ENCODE peak calls at places on chromosomes 6 and 20, in seven cellular contexts. J, A, B, Z, O, Q and I are unnamed samples.

GRCh38 chr6:30890646-30891449 is 6.5 kb downstream of the DDR1 start:
- DNase-seq in J (peak), A (no peak), B (no peak), Z (no peak), O (peak), Q (no peak), I (no peak)

GRCh38 chr6:116410945-116411623 is 40.3 kb downstream of the DSE start:
- DNase-seq in J (no peak), A (peak), B (peak), Z (no peak), O (no peak), Q (no peak), I (no peak)

GRCh38 chr6:135686784-135687301 is 164.7 kb upstream of the PDE7B start:
- DNase-seq in J (no peak), A (peak), B (peak), Z (no peak), O (no peak), Q (no peak), I (no peak)

GRCh38 chr20:3046677-3047462 is 1.0 kb downstream of the MRPS26 start:
- DNase-seq in J (no peak), A (no peak), B (peak), Z (peak), O (no peak), Q (no peak), I (no peak)

GRCh38 chr20:36873498-36874189 is 2.3 kb upstream of the TLDC2 start:
- DNase-seq in J (no peak), A (no peak), B (no peak), Z (peak), O (no peak), Q (no peak), I (no peak)

GRCh38 chr6:26240981-26241770 is 123.8 kb upstream of the BTN3A2 start:
- DNase-seq in J (no peak), A (peak), B (peak), Z (peak), O (no peak), Q (no peak), I (no peak)

GRCh38 chr20:8805737-8806442 is 263.0 kb upstream of the PLCB4 start:
- DNase-seq in J (no peak), A (no peak), B (no peak), Z (no peak), O (no peak), Q (no peak), I (no peak)

GRCh38 chr20:51456511-51457280 is 85.8 kb downstream of the NFATC2 start:
- DNase-seq in J (peak), A (peak), B (peak), Z (peak), O (peak), Q (peak), I (peak)

GRCh38 chr6:18263561-18264337 is 581 bp downstream of the DEK start:
- DNase-seq in J (no peak), A (peak), B (peak), Z (peak), O (peak), Q (peak), I (peak)

GRCh38 chr20:22579711-22580697 is 4.4 kb downstream of the FOXA2 start:
- DNase-seq in J (no peak), A (no peak), B (no peak), Z (peak), O (no peak), Q (no peak), I (peak)

GRCh38 chr6:39169448-39170344 is 54.7 kb upstream of the SAYSD1 start:
- DNase-seq in J (no peak), A (no peak), B (no peak), Z (no peak), O (no peak), Q (no peak), I (no peak)

GRCh38 chr6:125639621-125640020 is 109.8 kb upstream of the HEY2 start:
- DNase-seq in J (no peak), A (no peak), B (peak), Z (no peak), O (no peak), Q (no peak), I (no peak)

GRCh38 chr20:31820228-31820627 is 1.1 kb downstream of the MYLK2 start:
- DNase-seq in J (no peak), A (no peak), B (no peak), Z (no peak), O (no peak), Q (no peak), I (no peak)

GRCh38 chr6:123276439-123277045 is 280.5 kb downstream of the CLVS2 start:
- DNase-seq in J (no peak), A (no peak), B (no peak), Z (no peak), O (no peak), Q (no peak), I (no peak)

GRCh38 chr6:32244946-32245398 is 21.1 kb upstream of the NOTCH4 start:
- DNase-seq in J (peak), A (peak), B (peak), Z (peak), O (peak), Q (peak), I (peak)

GRCh38 chr6:27161946-27162603 is 85.4 kb upstream of the PRSS16 start:
- DNase-seq in J (no peak), A (no peak), B (peak), Z (no peak), O (peak), Q (no peak), I (no peak)

GRCh38 chr20:25624500-25624939 is 706 bp upstream of the NANP start:
- DNase-seq in J (peak), A (no peak), B (no peak), Z (no peak), O (no peak), Q (no peak), I (no peak)

GRCh38 chr6:142542704-142543233 is 241.0 kb downstream of the ADGRG6 start:
- DNase-seq in J (peak), A (peak), B (peak), Z (no peak), O (no peak), Q (peak), I (no peak)

GRCh38 chr20:52224920-52225319 is 33.3 kb upstream of the ZFP64 start:
- DNase-seq in J (no peak), A (no peak), B (no peak), Z (no peak), O (no peak), Q (no peak), I (no peak)

GRCh38 chr6:133635447-133635846 is 253.5 kb upstream of the TCF21 start:
- DNase-seq in J (no peak), A (no peak), B (no peak), Z (no peak), O (no peak), Q (no peak), I (no peak)

GRCh38 chr6:137717074-137718073 is 149.7 kb upstream of the TNFAIP3 start:
- DNase-seq in J (no peak), A (no peak), B (no peak), Z (no peak), O (no peak), Q (no peak), I (no peak)

GRCh38 chr6:148323344-148323743 is 19.3 kb upstream of the SASH1 start:
- DNase-seq in J (no peak), A (peak), B (peak), Z (no peak), O (no peak), Q (no peak), I (no peak)

GRCh38 chr20:3681931-3682820 is at the start of gene ADAM33:
- DNase-seq in J (peak), A (peak), B (peak), Z (no peak), O (peak), Q (peak), I (no peak)

GRCh38 chr6:153411249-153411648 is 280.2 kb upstream of the RGS17 start:
- DNase-seq in J (no peak), A (no peak), B (no peak), Z (no peak), O (no peak), Q (no peak), I (no peak)

GRCh38 chr6:33896391-33897192 is 92.8 kb upstream of the MLN start:
- DNase-seq in J (peak), A (peak), B (peak), Z (no peak), O (no peak), Q (no peak), I (peak)

GRCh38 chr6:110090876-110091275 is 88.6 kb downstream of the WASF1 start:
- DNase-seq in J (no peak), A (no peak), B (no peak), Z (no peak), O (no peak), Q (no peak), I (no peak)

GRCh38 chr6:90131614-90132423 is 164.8 kb downstream of the BACH2 start:
- DNase-seq in J (peak), A (peak), B (peak), Z (no peak), O (no peak), Q (peak), I (no peak)

GRCh38 chr6:168201799-168202198 is 117.8 kb downstream of the DACT2 start:
- DNase-seq in J (no peak), A (no peak), B (no peak), Z (no peak), O (no peak), Q (no peak), I (no peak)

GRCh38 chr6:146955570-146955969 is 248.6 kb upstream of the STXBP5 start:
- DNase-seq in J (no peak), A (no peak), B (no peak), Z (no peak), O (no peak), Q (no peak), I (no peak)

GRCh38 chr6:15997751-15998388 is 131.0 kb upstream of the MYLIP start:
- DNase-seq in J (no peak), A (no peak), B (no peak), Z (no peak), O (no peak), Q (no peak), I (no peak)

GRCh38 chr20:58883243-58883691 is 30.8 kb downstream of the GNAS start:
- DNase-seq in J (no peak), A (no peak), B (no peak), Z (no peak), O (no peak), Q (no peak), I (no peak)

GRCh38 chr20:58880994-58881752 is 28.7 kb downstream of the GNAS start:
- DNase-seq in J (no peak), A (no peak), B (no peak), Z (no peak), O (no peak), Q (no peak), I (no peak)

GRCh38 chr20:58884966-58885365 is 32.5 kb downstream of the GNAS start:
- DNase-seq in J (no peak), A (no peak), B (no peak), Z (no peak), O (no peak), Q (no peak), I (no peak)

GRCh38 chr20:58880441-58880840 is 27.9 kb downstream of the GNAS start:
- DNase-seq in J (no peak), A (no peak), B (no peak), Z (no peak), O (no peak), Q (no peak), I (no peak)

GRCh38 chr20:58882704-58883089 is 30.2 kb downstream of the GNAS start:
- DNase-seq in J (no peak), A (no peak), B (no peak), Z (no peak), O (no peak), Q (no peak), I (no peak)
- H3K4me3 ChIP-seq in J (no peak), A (no peak), B (no peak), Z (no peak), O (no peak), Q (no peak), I (no peak)

DNA sequence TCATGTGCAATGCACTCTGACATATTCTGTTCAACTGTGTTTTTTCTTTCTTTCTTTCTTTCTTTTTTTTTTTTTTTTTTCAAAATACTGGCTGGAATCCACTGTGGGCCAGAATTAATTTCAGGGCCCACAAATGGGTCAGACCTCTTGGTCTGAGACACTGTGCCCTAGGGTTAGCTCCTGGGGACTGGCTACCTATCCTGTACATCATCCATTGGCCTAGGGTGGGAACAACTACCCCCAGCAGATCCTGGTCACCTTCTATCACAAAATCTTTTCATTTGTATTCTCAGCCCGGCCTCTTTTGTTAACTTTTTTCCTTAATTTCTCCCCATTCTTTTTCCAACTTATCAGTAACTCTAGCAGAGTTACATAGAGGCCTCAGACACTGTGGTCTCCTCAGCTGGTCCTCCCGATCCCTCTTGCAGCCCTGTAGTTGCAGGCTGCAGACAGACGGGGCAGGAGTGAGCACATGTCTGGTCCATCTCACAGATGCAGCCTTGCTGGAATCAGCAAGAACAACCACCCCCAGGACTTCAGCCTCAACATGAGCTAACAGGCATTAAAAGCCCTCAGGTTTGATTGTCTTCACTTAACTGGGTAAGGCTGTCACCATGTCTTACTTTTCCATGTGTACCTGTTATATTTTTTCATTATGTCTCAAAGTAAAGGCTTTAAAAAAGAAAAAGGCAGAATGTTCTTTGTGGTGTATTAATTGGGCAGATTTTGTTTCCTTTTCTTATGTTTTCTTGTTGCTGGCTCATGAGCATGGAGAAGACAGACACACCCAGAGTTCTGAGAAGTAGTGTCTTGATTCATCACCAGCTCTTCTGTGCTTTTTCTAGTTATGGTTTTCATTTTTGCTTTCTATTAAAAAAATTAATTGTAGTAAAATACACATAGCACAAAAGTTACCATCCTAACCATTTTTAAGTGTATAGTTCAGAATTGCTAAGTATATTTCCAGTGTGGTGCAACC is 41.2 kb downstream of the TXLNB start:
- DNase-seq in J (peak), A (peak), B (peak), Z (no peak), O (peak), Q (peak), I (peak)
- H3K4me3 ChIP-seq in J (no peak), A (no peak), B (no peak), Z (no peak), O (no peak), Q (no peak), I (no peak)

GRCh38 chr6:143678980-143679379 is 1.2 kb downstream of the PHACTR2 start:
- DNase-seq in J (no peak), A (no peak), B (no peak), Z (no peak), O (no peak), Q (no peak), I (no peak)
- H3K4me3 ChIP-seq in J (peak), A (peak), B (peak), Z (peak), O (peak), Q (peak), I (peak)

GRCh38 chr6:7391244-7391643 is 1.6 kb downstream of the RIOK1 start:
- DNase-seq in J (no peak), A (peak), B (no peak), Z (no peak), O (peak), Q (no peak), I (no peak)
- H3K4me3 ChIP-seq in J (no peak), A (peak), B (no peak), Z (peak), O (peak), Q (no peak), I (no peak)

DNA sequence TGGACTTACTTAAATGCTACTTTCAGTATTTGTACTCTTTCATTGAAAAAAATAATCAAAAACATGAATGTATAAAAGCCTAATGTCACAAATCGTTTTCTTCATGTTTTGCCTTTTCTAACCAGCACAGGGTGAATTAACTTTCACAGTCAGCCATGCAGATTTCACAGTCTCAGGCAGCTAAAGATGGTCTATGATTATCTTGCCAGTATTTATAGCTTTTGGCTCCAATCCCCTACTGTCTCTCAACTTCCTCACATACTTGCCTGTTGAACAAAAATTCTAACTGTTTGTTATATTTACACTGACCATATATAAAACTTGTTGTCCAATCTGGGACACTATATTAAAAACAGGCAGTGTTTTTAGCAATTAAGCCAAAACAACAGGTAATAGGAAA is 358.2 kb downstream of the ARHGAP18 start:
- DNase-seq in J (no peak), A (no peak), B (no peak), Z (no peak), O (no peak), Q (no peak), I (no peak)
- H3K4me3 ChIP-seq in J (no peak), A (no peak), B (no peak), Z (no peak), O (no peak), Q (no peak), I (no peak)

GRCh38 chr6:29829766-29830165 is 2.1 kb downstream of the HLA-G start:
- DNase-seq in J (no peak), A (no peak), B (no peak), Z (no peak), O (no peak), Q (no peak), I (no peak)

GRCh38 chr6:29826271-29826670 is 1.4 kb upstream of the HLA-G start:
- DNase-seq in J (no peak), A (no peak), B (no peak), Z (no peak), O (no peak), Q (no peak), I (no peak)

GRCh38 chr6:29827579-29828470 is at the start of gene HLA-G:
- DNase-seq in J (no peak), A (no peak), B (no peak), Z (no peak), O (no peak), Q (no peak), I (no peak)

GRCh38 chr6:29830409-29830808 is 2.8 kb downstream of the HLA-G start:
- DNase-seq in J (no peak), A (no peak), B (no peak), Z (no peak), O (no peak), Q (no peak), I (no peak)

GRCh38 chr6:29828471-29828797 is 809 bp downstream of the HLA-G start:
- DNase-seq in J (no peak), A (no peak), B (no peak), Z (no peak), O (no peak), Q (no peak), I (no peak)
- H3K4me3 ChIP-seq in J (no peak), A (no peak), B (peak), Z (peak), O (no peak), Q (peak), I (no peak)

DNA sequence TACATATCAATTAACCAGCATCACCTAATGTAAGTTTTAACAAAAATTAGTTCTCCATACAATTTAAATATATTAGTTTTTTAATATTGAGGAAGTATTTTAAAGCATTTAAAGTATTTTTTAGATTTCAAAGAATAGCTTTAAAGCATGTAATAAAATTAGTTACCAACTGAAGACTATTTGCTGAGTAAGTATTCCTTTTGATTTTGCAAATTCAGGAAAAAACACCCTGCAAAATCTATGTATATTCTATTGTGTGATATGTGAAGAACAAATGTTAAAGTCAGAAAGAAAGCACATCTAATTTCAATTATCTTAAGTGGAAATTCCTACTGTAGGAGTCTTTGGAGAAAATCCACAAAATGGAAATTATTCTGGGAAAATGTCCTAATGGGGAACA is 107.3 kb downstream of the COL21A1 start:
- DNase-seq in J (no peak), A (no peak), B (no peak), Z (no peak), O (no peak), Q (no peak), I (no peak)
- H3K4me3 ChIP-seq in J (no peak), A (no peak), B (no peak), Z (no peak), O (no peak), Q (no peak), I (no peak)

GRCh38 chr6:132084811-132085509 is 133.8 kb upstream of the CCN2 start:
- DNase-seq in J (no peak), A (peak), B (peak), Z (no peak), O (no peak), Q (no peak), I (no peak)
- H3K4me3 ChIP-seq in J (no peak), A (no peak), B (no peak), Z (no peak), O (peak), Q (no peak), I (no peak)